ENCODE peak calls at places on chromosome 15, in four cellular contexts. One of them, this sample, is unnamed.

GRCh38 chr15:71332605-71333004 is 217.3 kb downstream of the THSD4 start:
- DNase-seq in LoVo: no peak
- DNase-seq in ovary: no peak
- DNase-seq in GM04504: no peak
- DNase-seq in this sample: no peak

GRCh38 chr15:36497903-36498302 is 81.5 kb upstream of the CDIN1 start:
- DNase-seq in ovary: no peak
- DNase-seq in LoVo: no peak
- DNase-seq in GM04504: no peak
- DNase-seq in this sample: no peak

GRCh38 chr15:83435202-83435601 is 11.9 kb upstream of the SH3GL3 start:
- DNase-seq in ovary: no peak
- DNase-seq in GM04504: no peak
- DNase-seq in LoVo: no peak
- DNase-seq in this sample: no peak

GRCh38 chr15:63994073-63994600 is 52.1 kb downstream of the DAPK2 start:
- DNase-seq in ovary: no peak
- DNase-seq in LoVo: no peak
- DNase-seq in GM04504: no peak
- DNase-seq in this sample: no peak

GRCh38 chr15:70613259-70613658 is 150.1 kb downstream of the UACA start:
- DNase-seq in ovary: peak
- DNase-seq in LoVo: no peak
- DNase-seq in GM04504: no peak
- DNase-seq in this sample: no peak

GRCh38 chr15:28114721-28115622 is 15.9 kb upstream of the OCA2 start:
- DNase-seq in ovary: no peak
- DNase-seq in GM04504: no peak
- DNase-seq in LoVo: no peak
- DNase-seq in this sample: no peak

GRCh38 chr15:99522288-99522687 is 43.5 kb upstream of the MEF2A start:
- DNase-seq in ovary: no peak
- DNase-seq in LoVo: no peak
- DNase-seq in GM04504: no peak
- DNase-seq in this sample: no peak

GRCh38 chr15:86082619-86083377 is 3.1 kb downstream of the AGBL1 start:
- DNase-seq in ovary: no peak
- DNase-seq in LoVo: no peak
- DNase-seq in GM04504: no peak
- DNase-seq in this sample: no peak

GRCh38 chr15:41950505-41950904 is 21.9 kb downstream of the EHD4 start:
- DNase-seq in ovary: no peak
- DNase-seq in LoVo: no peak
- DNase-seq in GM04504: no peak
- DNase-seq in this sample: peak

GRCh38 chr15:67981848-67982247 is 72.3 kb upstream of the PIAS1 start:
- DNase-seq in ovary: no peak
- DNase-seq in GM04504: no peak
- DNase-seq in LoVo: no peak
- DNase-seq in this sample: no peak

GRCh38 chr15:73650387-73651126 is 17.4 kb upstream of the NPTN start:
- DNase-seq in ovary: no peak
- DNase-seq in GM04504: peak
- DNase-seq in LoVo: no peak
- DNase-seq in this sample: no peak

GRCh38 chr15:64842986-64843561 is 1.4 kb downstream of the PLEKHO2 start:
- DNase-seq in GM04504: no peak
- DNase-seq in LoVo: no peak
- DNase-seq in ovary: peak
- DNase-seq in this sample: no peak

GRCh38 chr15:99090011-99090699 is 14.7 kb upstream of the SYNM start:
- DNase-seq in GM04504: no peak
- DNase-seq in LoVo: no peak
- DNase-seq in ovary: no peak
- DNase-seq in this sample: no peak

GRCh38 chr15:61084944-61085367 is 144.1 kb downstream of the RORA start:
- DNase-seq in ovary: no peak
- DNase-seq in LoVo: no peak
- DNase-seq in GM04504: no peak
- DNase-seq in this sample: no peak